ENCODE peak calls at places on chromosome X, in seven cellular contexts. One of them, this sample, is unnamed.

GRCh38 chrX:150842198-150842553 is 56.3 kb downstream of the CD99L2 start:
- DNase-seq in stimulated activated CD8-positive, alpha-beta memory T cell treated with anti-CD3 and anti-CD28 coated beads, Interleukin-15, amount 100 ng/mL, for 4 hours: no peak
- DNase-seq in HEK293T: no peak
- DNase-seq in psoas muscle: no peak
- DNase-seq in foreskin fibroblast: no peak
- DNase-seq in natural killer cell treated with Interleukin-12 subunit alpha and Interleukin-12 subunit beta and Interleukin-15 and Interleukin-18, amount 100 ng/mL, for 72 hours: no peak
- DNase-seq in AG08396: no peak
- DNase-seq in this sample: no peak

GRCh38 chrX:41332005-41332404 is 2.0 kb upstream of the DDX3X start:
- DNase-seq in stimulated activated CD8-positive, alpha-beta memory T cell treated with anti-CD3 and anti-CD28 coated beads, Interleukin-15, amount 100 ng/mL, for 4 hours: no peak
- DNase-seq in HEK293T: no peak
- DNase-seq in psoas muscle: no peak
- DNase-seq in foreskin fibroblast: no peak
- DNase-seq in natural killer cell treated with Interleukin-12 subunit alpha and Interleukin-12 subunit beta and Interleukin-15 and Interleukin-18, amount 100 ng/mL, for 72 hours: no peak
- DNase-seq in AG08396: no peak
- DNase-seq in this sample: no peak

GRCh38 chrX:113389846-113390245 is 549.2 kb upstream of the AMOT start:
- DNase-seq in stimulated activated CD8-positive, alpha-beta memory T cell treated with anti-CD3 and anti-CD28 coated beads, Interleukin-15, amount 100 ng/mL, for 4 hours: no peak
- DNase-seq in HEK293T: no peak
- DNase-seq in psoas muscle: no peak
- DNase-seq in foreskin fibroblast: no peak
- DNase-seq in natural killer cell treated with Interleukin-12 subunit alpha and Interleukin-12 subunit beta and Interleukin-15 and Interleukin-18, amount 100 ng/mL, for 72 hours: no peak
- DNase-seq in AG08396: no peak
- DNase-seq in this sample: no peak

GRCh38 chrX:150329282-150329681 is 33.8 kb upstream of the MAMLD1 start:
- DNase-seq in stimulated activated CD8-positive, alpha-beta memory T cell treated with anti-CD3 and anti-CD28 coated beads, Interleukin-15, amount 100 ng/mL, for 4 hours: no peak
- DNase-seq in HEK293T: no peak
- DNase-seq in psoas muscle: no peak
- DNase-seq in foreskin fibroblast: no peak
- DNase-seq in natural killer cell treated with Interleukin-12 subunit alpha and Interleukin-12 subunit beta and Interleukin-15 and Interleukin-18, amount 100 ng/mL, for 72 hours: no peak
- DNase-seq in AG08396: no peak
- DNase-seq in this sample: no peak

GRCh38 chrX:131812847-131813825 is 210.0 kb upstream of the STK26 start:
- DNase-seq in stimulated activated CD8-positive, alpha-beta memory T cell treated with anti-CD3 and anti-CD28 coated beads, Interleukin-15, amount 100 ng/mL, for 4 hours: peak
- DNase-seq in HEK293T: peak
- DNase-seq in psoas muscle: peak
- DNase-seq in foreskin fibroblast: peak
- DNase-seq in natural killer cell treated with Interleukin-12 subunit alpha and Interleukin-12 subunit beta and Interleukin-15 and Interleukin-18, amount 100 ng/mL, for 72 hours: peak
- DNase-seq in AG08396: peak
- DNase-seq in this sample: no peak

GRCh38 chrX:87582453-87582852 is 64.9 kb downstream of the KLHL4 start:
- DNase-seq in stimulated activated CD8-positive, alpha-beta memory T cell treated with anti-CD3 and anti-CD28 coated beads, Interleukin-15, amount 100 ng/mL, for 4 hours: no peak
- DNase-seq in HEK293T: no peak
- DNase-seq in psoas muscle: no peak
- DNase-seq in foreskin fibroblast: no peak
- DNase-seq in natural killer cell treated with Interleukin-12 subunit alpha and Interleukin-12 subunit beta and Interleukin-15 and Interleukin-18, amount 100 ng/mL, for 72 hours: no peak
- DNase-seq in AG08396: no peak
- DNase-seq in this sample: no peak

GRCh38 chrX:122421434-122422121 is 762.5 kb upstream of the GRIA3 start:
- DNase-seq in stimulated activated CD8-positive, alpha-beta memory T cell treated with anti-CD3 and anti-CD28 coated beads, Interleukin-15, amount 100 ng/mL, for 4 hours: no peak
- DNase-seq in HEK293T: no peak
- DNase-seq in psoas muscle: no peak
- DNase-seq in foreskin fibroblast: no peak
- DNase-seq in natural killer cell treated with Interleukin-12 subunit alpha and Interleukin-12 subunit beta and Interleukin-15 and Interleukin-18, amount 100 ng/mL, for 72 hours: no peak
- DNase-seq in AG08396: no peak
- DNase-seq in this sample: no peak

GRCh38 chrX:129523076-129524055 is at the start of gene SMARCA1:
- DNase-seq in stimulated activated CD8-positive, alpha-beta memory T cell treated with anti-CD3 and anti-CD28 coated beads, Interleukin-15, amount 100 ng/mL, for 4 hours: no peak
- DNase-seq in HEK293T: peak
- DNase-seq in psoas muscle: peak
- DNase-seq in foreskin fibroblast: peak
- DNase-seq in natural killer cell treated with Interleukin-12 subunit alpha and Interleukin-12 subunit beta and Interleukin-15 and Interleukin-18, amount 100 ng/mL, for 72 hours: no peak
- DNase-seq in AG08396: peak
- DNase-seq in this sample: no peak

GRCh38 chrX:87808576-87809243 is 291.1 kb downstream of the KLHL4 start:
- DNase-seq in stimulated activated CD8-positive, alpha-beta memory T cell treated with anti-CD3 and anti-CD28 coated beads, Interleukin-15, amount 100 ng/mL, for 4 hours: no peak
- DNase-seq in HEK293T: no peak
- DNase-seq in psoas muscle: no peak
- DNase-seq in foreskin fibroblast: no peak
- DNase-seq in natural killer cell treated with Interleukin-12 subunit alpha and Interleukin-12 subunit beta and Interleukin-15 and Interleukin-18, amount 100 ng/mL, for 72 hours: no peak
- DNase-seq in AG08396: no peak
- DNase-seq in this sample: no peak

GRCh38 chrX:68842781-68843581 is 14.2 kb downstream of the EFNB1 start:
- DNase-seq in stimulated activated CD8-positive, alpha-beta memory T cell treated with anti-CD3 and anti-CD28 coated beads, Interleukin-15, amount 100 ng/mL, for 4 hours: no peak
- DNase-seq in HEK293T: no peak
- DNase-seq in psoas muscle: no peak
- DNase-seq in foreskin fibroblast: no peak
- DNase-seq in natural killer cell treated with Interleukin-12 subunit alpha and Interleukin-12 subunit beta and Interleukin-15 and Interleukin-18, amount 100 ng/mL, for 72 hours: no peak
- DNase-seq in AG08396: no peak
- DNase-seq in this sample: no peak

GRCh38 chrX:1283750-1284149 is 15.1 kb downstream of the CSF2RA start:
- DNase-seq in stimulated activated CD8-positive, alpha-beta memory T cell treated with anti-CD3 and anti-CD28 coated beads, Interleukin-15, amount 100 ng/mL, for 4 hours: no peak
- DNase-seq in HEK293T: no peak
- DNase-seq in psoas muscle: no peak
- DNase-seq in foreskin fibroblast: no peak
- DNase-seq in natural killer cell treated with Interleukin-12 subunit alpha and Interleukin-12 subunit beta and Interleukin-15 and Interleukin-18, amount 100 ng/mL, for 72 hours: no peak
- DNase-seq in AG08396: no peak
- DNase-seq in this sample: no peak

GRCh38 chrX:53086464-53086863 is 4.3 kb downstream of the TSPYL2 start:
- DNase-seq in stimulated activated CD8-positive, alpha-beta memory T cell treated with anti-CD3 and anti-CD28 coated beads, Interleukin-15, amount 100 ng/mL, for 4 hours: no peak
- DNase-seq in HEK293T: no peak
- DNase-seq in psoas muscle: peak
- DNase-seq in foreskin fibroblast: no peak
- DNase-seq in natural killer cell treated with Interleukin-12 subunit alpha and Interleukin-12 subunit beta and Interleukin-15 and Interleukin-18, amount 100 ng/mL, for 72 hours: no peak
- DNase-seq in AG08396: peak
- DNase-seq in this sample: no peak

GRCh38 chrX:137194164-137194563 is 160.4 kb upstream of the GPR101 start:
- DNase-seq in stimulated activated CD8-positive, alpha-beta memory T cell treated with anti-CD3 and anti-CD28 coated beads, Interleukin-15, amount 100 ng/mL, for 4 hours: no peak
- DNase-seq in HEK293T: peak
- DNase-seq in psoas muscle: no peak
- DNase-seq in foreskin fibroblast: no peak
- DNase-seq in natural killer cell treated with Interleukin-12 subunit alpha and Interleukin-12 subunit beta and Interleukin-15 and Interleukin-18, amount 100 ng/mL, for 72 hours: no peak
- DNase-seq in AG08396: peak
- DNase-seq in this sample: no peak

GRCh38 chrX:65575024-65575423 is 40.4 kb upstream of the LAS1L start:
- DNase-seq in stimulated activated CD8-positive, alpha-beta memory T cell treated with anti-CD3 and anti-CD28 coated beads, Interleukin-15, amount 100 ng/mL, for 4 hours: no peak
- DNase-seq in HEK293T: no peak
- DNase-seq in psoas muscle: no peak
- DNase-seq in foreskin fibroblast: no peak
- DNase-seq in natural killer cell treated with Interleukin-12 subunit alpha and Interleukin-12 subunit beta and Interleukin-15 and Interleukin-18, amount 100 ng/mL, for 72 hours: no peak
- DNase-seq in AG08396: no peak
- DNase-seq in this sample: no peak

GRCh38 chrX:13826770-13827169 is 9.9 kb upstream of the GPM6B start:
- DNase-seq in stimulated activated CD8-positive, alpha-beta memory T cell treated with anti-CD3 and anti-CD28 coated beads, Interleukin-15, amount 100 ng/mL, for 4 hours: no peak
- DNase-seq in HEK293T: no peak
- DNase-seq in psoas muscle: no peak
- DNase-seq in foreskin fibroblast: no peak
- DNase-seq in natural killer cell treated with Interleukin-12 subunit alpha and Interleukin-12 subunit beta and Interleukin-15 and Interleukin-18, amount 100 ng/mL, for 72 hours: no peak
- DNase-seq in AG08396: no peak
- DNase-seq in this sample: peak

GRCh38 chrX:1813809-1814208 is 198.9 kb downstream of the ASMT start:
- DNase-seq in stimulated activated CD8-positive, alpha-beta memory T cell treated with anti-CD3 and anti-CD28 coated beads, Interleukin-15, amount 100 ng/mL, for 4 hours: no peak
- DNase-seq in HEK293T: no peak
- DNase-seq in psoas muscle: no peak
- DNase-seq in foreskin fibroblast: no peak
- DNase-seq in natural killer cell treated with Interleukin-12 subunit alpha and Interleukin-12 subunit beta and Interleukin-15 and Interleukin-18, amount 100 ng/mL, for 72 hours: no peak
- DNase-seq in AG08396: no peak
- DNase-seq in this sample: no peak

GRCh38 chrX:154821523-154821922 is 12.9 kb downstream of the SMIM9 start:
- DNase-seq in stimulated activated CD8-positive, alpha-beta memory T cell treated with anti-CD3 and anti-CD28 coated beads, Interleukin-15, amount 100 ng/mL, for 4 hours: no peak
- DNase-seq in HEK293T: no peak
- DNase-seq in psoas muscle: no peak
- DNase-seq in foreskin fibroblast: no peak
- DNase-seq in natural killer cell treated with Interleukin-12 subunit alpha and Interleukin-12 subunit beta and Interleukin-15 and Interleukin-18, amount 100 ng/mL, for 72 hours: no peak
- DNase-seq in AG08396: no peak
- DNase-seq in this sample: no peak

GRCh38 chrX:41666251-41666650 is 22.5 kb upstream of the GPR34 start:
- DNase-seq in stimulated activated CD8-positive, alpha-beta memory T cell treated with anti-CD3 and anti-CD28 coated beads, Interleukin-15, amount 100 ng/mL, for 4 hours: no peak
- DNase-seq in HEK293T: no peak
- DNase-seq in psoas muscle: no peak
- DNase-seq in foreskin fibroblast: no peak
- DNase-seq in natural killer cell treated with Interleukin-12 subunit alpha and Interleukin-12 subunit beta and Interleukin-15 and Interleukin-18, amount 100 ng/mL, for 72 hours: no peak
- DNase-seq in AG08396: no peak
- DNase-seq in this sample: no peak

GRCh38 chrX:69538321-69538876 is 34.3 kb downstream of the NALF2 start:
- DNase-seq in stimulated activated CD8-positive, alpha-beta memory T cell treated with anti-CD3 and anti-CD28 coated beads, Interleukin-15, amount 100 ng/mL, for 4 hours: peak
- DNase-seq in HEK293T: peak
- DNase-seq in psoas muscle: peak
- DNase-seq in foreskin fibroblast: peak
- DNase-seq in natural killer cell treated with Interleukin-12 subunit alpha and Interleukin-12 subunit beta and Interleukin-15 and Interleukin-18, amount 100 ng/mL, for 72 hours: no peak
- DNase-seq in AG08396: peak
- DNase-seq in this sample: no peak

GRCh38 chrX:20139966-20140365 is 1.7 kb downstream of the EIF1AX start:
- DNase-seq in stimulated activated CD8-positive, alpha-beta memory T cell treated with anti-CD3 and anti-CD28 coated beads, Interleukin-15, amount 100 ng/mL, for 4 hours: no peak
- DNase-seq in HEK293T: no peak
- DNase-seq in psoas muscle: no peak
- DNase-seq in foreskin fibroblast: peak
- DNase-seq in natural killer cell treated with Interleukin-12 subunit alpha and Interleukin-12 subunit beta and Interleukin-15 and Interleukin-18, amount 100 ng/mL, for 72 hours: no peak
- DNase-seq in AG08396: no peak
- DNase-seq in this sample: no peak

GRCh38 chrX:123906557-123907316 is 46.9 kb downstream of the XIAP start:
- DNase-seq in stimulated activated CD8-positive, alpha-beta memory T cell treated with anti-CD3 and anti-CD28 coated beads, Interleukin-15, amount 100 ng/mL, for 4 hours: no peak
- DNase-seq in HEK293T: no peak
- DNase-seq in psoas muscle: peak
- DNase-seq in foreskin fibroblast: no peak
- DNase-seq in natural killer cell treated with Interleukin-12 subunit alpha and Interleukin-12 subunit beta and Interleukin-15 and Interleukin-18, amount 100 ng/mL, for 72 hours: no peak
- DNase-seq in AG08396: no peak
- DNase-seq in this sample: no peak

GRCh38 chrX:37922926-37923325 is 75.6 kb upstream of the DYNLT3 start:
- DNase-seq in stimulated activated CD8-positive, alpha-beta memory T cell treated with anti-CD3 and anti-CD28 coated beads, Interleukin-15, amount 100 ng/mL, for 4 hours: no peak
- DNase-seq in HEK293T: no peak
- DNase-seq in psoas muscle: no peak
- DNase-seq in foreskin fibroblast: no peak
- DNase-seq in natural killer cell treated with Interleukin-12 subunit alpha and Interleukin-12 subunit beta and Interleukin-15 and Interleukin-18, amount 100 ng/mL, for 72 hours: no peak
- DNase-seq in AG08396: no peak
- DNase-seq in this sample: no peak

GRCh38 chrX:3548743-3549441 is 164.6 kb downstream of the PRKX start:
- DNase-seq in stimulated activated CD8-positive, alpha-beta memory T cell treated with anti-CD3 and anti-CD28 coated beads, Interleukin-15, amount 100 ng/mL, for 4 hours: no peak
- DNase-seq in HEK293T: peak
- DNase-seq in psoas muscle: no peak
- DNase-seq in foreskin fibroblast: peak
- DNase-seq in natural killer cell treated with Interleukin-12 subunit alpha and Interleukin-12 subunit beta and Interleukin-15 and Interleukin-18, amount 100 ng/mL, for 72 hours: no peak
- DNase-seq in AG08396: peak
- DNase-seq in this sample: no peak

GRCh38 chrX:17412692-17413091 is 37.7 kb downstream of the NHS start:
- DNase-seq in stimulated activated CD8-positive, alpha-beta memory T cell treated with anti-CD3 and anti-CD28 coated beads, Interleukin-15, amount 100 ng/mL, for 4 hours: no peak
- DNase-seq in HEK293T: no peak
- DNase-seq in psoas muscle: no peak
- DNase-seq in foreskin fibroblast: peak
- DNase-seq in natural killer cell treated with Interleukin-12 subunit alpha and Interleukin-12 subunit beta and Interleukin-15 and Interleukin-18, amount 100 ng/mL, for 72 hours: no peak
- DNase-seq in AG08396: peak
- DNase-seq in this sample: no peak